ENCODE peak calls at places on chromosome 13, in eight cellular contexts. One of them, this sample, is unnamed.

GRCh38 chr13:75049936-75050335 is 432.0 kb downstream of the TBC1D4 start:
- DNase-seq in stomach: no peak
- DNase-seq in amniotic stem cell: no peak
- DNase-seq in uterus: no peak
- DNase-seq in T47D: no peak
- DNase-seq in H9: no peak
- DNase-seq in fibroblast of mammary gland: no peak
- DNase-seq in stimulated activated CD4-positive, alpha-beta T cell treated with anti-CD3 and anti-CD28 coated beads, Interleukin-2, amount 100 ng/mL, for 4 hours: no peak
- DNase-seq in this sample: no peak

GRCh38 chr13:113448885-113449692 is 4.2 kb downstream of the ADPRHL1 start:
- DNase-seq in stimulated activated CD4-positive, alpha-beta T cell treated with anti-CD3 and anti-CD28 coated beads, Interleukin-2, amount 100 ng/mL, for 4 hours: no peak
- DNase-seq in H9: no peak
- DNase-seq in amniotic stem cell: no peak
- DNase-seq in fibroblast of mammary gland: peak
- DNase-seq in uterus: peak
- DNase-seq in T47D: peak
- DNase-seq in stomach: peak
- DNase-seq in this sample: peak

GRCh38 chr13:74869846-74870245 is 612.1 kb downstream of the TBC1D4 start:
- DNase-seq in H9: no peak
- DNase-seq in uterus: no peak
- DNase-seq in T47D: no peak
- DNase-seq in fibroblast of mammary gland: peak
- DNase-seq in stomach: no peak
- DNase-seq in stimulated activated CD4-positive, alpha-beta T cell treated with anti-CD3 and anti-CD28 coated beads, Interleukin-2, amount 100 ng/mL, for 4 hours: no peak
- DNase-seq in amniotic stem cell: no peak
- DNase-seq in this sample: no peak

GRCh38 chr13:112820318-112820717 is 130.5 kb downstream of the ATP11A start:
- DNase-seq in H9: no peak
- DNase-seq in uterus: no peak
- DNase-seq in stimulated activated CD4-positive, alpha-beta T cell treated with anti-CD3 and anti-CD28 coated beads, Interleukin-2, amount 100 ng/mL, for 4 hours: no peak
- DNase-seq in amniotic stem cell: no peak
- DNase-seq in stomach: peak
- DNase-seq in T47D: no peak
- DNase-seq in fibroblast of mammary gland: no peak
- DNase-seq in this sample: no peak

GRCh38 chr13:101452519-101453485 is at the start of gene ITGBL1:
- DNase-seq in H9: no peak
- DNase-seq in T47D: no peak
- DNase-seq in fibroblast of mammary gland: peak
- DNase-seq in uterus: no peak
- DNase-seq in stomach: no peak
- DNase-seq in stimulated activated CD4-positive, alpha-beta T cell treated with anti-CD3 and anti-CD28 coated beads, Interleukin-2, amount 100 ng/mL, for 4 hours: no peak
- DNase-seq in amniotic stem cell: peak
- DNase-seq in this sample: peak

GRCh38 chr13:95784891-95785290 is 108.0 kb downstream of the DNAJC3 start:
- DNase-seq in amniotic stem cell: no peak
- DNase-seq in fibroblast of mammary gland: peak
- DNase-seq in uterus: no peak
- DNase-seq in stimulated activated CD4-positive, alpha-beta T cell treated with anti-CD3 and anti-CD28 coated beads, Interleukin-2, amount 100 ng/mL, for 4 hours: no peak
- DNase-seq in T47D: no peak
- DNase-seq in H9: no peak
- DNase-seq in stomach: no peak
- DNase-seq in this sample: no peak

GRCh38 chr13:29730253-29730652 is 120.2 kb downstream of the UBL3 start:
- DNase-seq in amniotic stem cell: no peak
- DNase-seq in H9: no peak
- DNase-seq in T47D: no peak
- DNase-seq in stimulated activated CD4-positive, alpha-beta T cell treated with anti-CD3 and anti-CD28 coated beads, Interleukin-2, amount 100 ng/mL, for 4 hours: no peak
- DNase-seq in fibroblast of mammary gland: no peak
- DNase-seq in uterus: no peak
- DNase-seq in stomach: no peak
- DNase-seq in this sample: no peak

GRCh38 chr13:21130116-21130515 is 46.2 kb downstream of the SKA3 start:
- DNase-seq in T47D: no peak
- DNase-seq in H9: no peak
- DNase-seq in stimulated activated CD4-positive, alpha-beta T cell treated with anti-CD3 and anti-CD28 coated beads, Interleukin-2, amount 100 ng/mL, for 4 hours: no peak
- DNase-seq in stomach: no peak
- DNase-seq in amniotic stem cell: no peak
- DNase-seq in fibroblast of mammary gland: no peak
- DNase-seq in uterus: no peak
- DNase-seq in this sample: no peak

GRCh38 chr13:19864018-19864338 is 529 bp upstream of the ZMYM5 start:
- DNase-seq in stimulated activated CD4-positive, alpha-beta T cell treated with anti-CD3 and anti-CD28 coated beads, Interleukin-2, amount 100 ng/mL, for 4 hours: peak
- DNase-seq in stomach: peak
- DNase-seq in fibroblast of mammary gland: peak
- DNase-seq in uterus: peak
- DNase-seq in amniotic stem cell: no peak
- DNase-seq in T47D: peak
- DNase-seq in H9: no peak
- DNase-seq in this sample: no peak

GRCh38 chr13:106484755-106485193 is 50.7 kb downstream of the EFNB2 start:
- DNase-seq in fibroblast of mammary gland: peak
- DNase-seq in uterus: no peak
- DNase-seq in stimulated activated CD4-positive, alpha-beta T cell treated with anti-CD3 and anti-CD28 coated beads, Interleukin-2, amount 100 ng/mL, for 4 hours: no peak
- DNase-seq in T47D: no peak
- DNase-seq in H9: no peak
- DNase-seq in stomach: no peak
- DNase-seq in amniotic stem cell: no peak
- DNase-seq in this sample: no peak

GRCh38 chr13:99657848-99658265 is 156.6 kb downstream of the TM9SF2 start:
- DNase-seq in uterus: peak
- DNase-seq in amniotic stem cell: no peak
- DNase-seq in stomach: peak
- DNase-seq in stimulated activated CD4-positive, alpha-beta T cell treated with anti-CD3 and anti-CD28 coated beads, Interleukin-2, amount 100 ng/mL, for 4 hours: no peak
- DNase-seq in T47D: no peak
- DNase-seq in fibroblast of mammary gland: peak
- DNase-seq in H9: peak
- DNase-seq in this sample: peak

GRCh38 chr13:99572921-99573320 is 71.6 kb downstream of the TM9SF2 start:
- DNase-seq in stomach: no peak
- DNase-seq in stimulated activated CD4-positive, alpha-beta T cell treated with anti-CD3 and anti-CD28 coated beads, Interleukin-2, amount 100 ng/mL, for 4 hours: no peak
- DNase-seq in uterus: no peak
- DNase-seq in amniotic stem cell: no peak
- DNase-seq in fibroblast of mammary gland: peak
- DNase-seq in H9: no peak
- DNase-seq in T47D: no peak
- DNase-seq in this sample: no peak

GRCh38 chr13:46022476-46022875 is 30.1 kb downstream of the ZC3H13 start:
- DNase-seq in stimulated activated CD4-positive, alpha-beta T cell treated with anti-CD3 and anti-CD28 coated beads, Interleukin-2, amount 100 ng/mL, for 4 hours: no peak
- DNase-seq in T47D: no peak
- DNase-seq in amniotic stem cell: no peak
- DNase-seq in uterus: no peak
- DNase-seq in H9: no peak
- DNase-seq in fibroblast of mammary gland: peak
- DNase-seq in stomach: no peak
- DNase-seq in this sample: no peak

This sample was measured in endodermal cell.